ENCODE peak calls at places on chromosomes 6 and 20, in six cellular contexts. U, O, E, R, P and X are unnamed samples.

GRCh38 chr20:62742979-62743776 is 34.5 kb downstream of the NTSR1 start:
- DNase-seq in U (no peak), O (no peak), E (no peak), R (no peak), P (no peak), X (no peak)

GRCh38 chr20:1810926-1811620 is 84.1 kb upstream of the SIRPA start:
- DNase-seq in U (peak; percentile 53), O (no peak), E (no peak), R (no peak), P (peak; percentile 58), X (no peak)

GRCh38 chr20:20536240-20536933 is 168.5 kb downstream of the INSM1 start:
- DNase-seq in U (no peak), O (no peak), E (no peak), R (no peak), P (no peak), X (no peak)

GRCh38 chr20:10651227-10651990 is 22.4 kb downstream of the JAG1 start:
- DNase-seq in U (peak; percentile 73), O (no peak), E (no peak), R (no peak), P (no peak), X (no peak)

GRCh38 chr6:168370310-168370991 is 50.9 kb upstream of the DACT2 start:
- DNase-seq in U (no peak), O (peak; percentile 85), E (peak; percentile 86), R (no peak), P (peak; percentile 76), X (no peak)

GRCh38 chr20:14134004-14134403 is 138.7 kb downstream of the MACROD2 start:
- DNase-seq in U (no peak), O (no peak), E (no peak), R (no peak), P (no peak), X (no peak)

GRCh38 chr6:107060704-107061103 is 32.7 kb downstream of the MTRES1 start:
- DNase-seq in U (no peak), O (no peak), E (no peak), R (no peak), P (no peak), X (no peak)

GRCh38 chr6:76026101-76026500 is 46.4 kb downstream of the IMPG1 start:
- DNase-seq in U (peak; percentile 6), O (no peak), E (no peak), R (peak; percentile 1), P (no peak), X (no peak)

GRCh38 chr6:135517527-135517926 is 20.0 kb upstream of the AHI1 start:
- DNase-seq in U (no peak), O (no peak), E (no peak), R (no peak), P (no peak), X (no peak)

GRCh38 chr6:13863699-13864155 is 49.4 kb upstream of the MCUR1 start:
- DNase-seq in U (no peak), O (no peak), E (no peak), R (no peak), P (peak; percentile 16), X (no peak)

GRCh38 chr6:57224769-57225515 is 2.8 kb upstream of the RAB23 start:
- DNase-seq in U (peak; percentile 57), O (no peak), E (no peak), R (peak; percentile 65), P (no peak), X (no peak)

GRCh38 chr20:58702859-58703648 is 10.5 kb downstream of the NPEPL1 start:
- DNase-seq in U (no peak), O (no peak), E (no peak), R (no peak), P (peak; percentile 50), X (no peak)

GRCh38 chr6:18400831-18401446 is 13.8 kb downstream of the RNF144B start:
- DNase-seq in U (peak; percentile 74), O (no peak), E (no peak), R (no peak), P (no peak), X (peak; percentile 48)

GRCh38 chr20:58146081-58146734 is 82.2 kb downstream of the ANKRD60 start:
- DNase-seq in U (no peak), O (no peak), E (no peak), R (no peak), P (no peak), X (no peak)

GRCh38 chr6:151209071-151209831 is 30.5 kb upstream of the AKAP12 start:
- DNase-seq in U (peak; percentile 27), O (no peak), E (no peak), R (peak; percentile 15), P (no peak), X (no peak)

GRCh38 chr20:45581702-45582101 is 2.6 kb upstream of the WFDC8 start:
- DNase-seq in U (peak; percentile 27), O (no peak), E (no peak), R (no peak), P (no peak), X (no peak)

GRCh38 chr6:137926985-137927384 is 59.9 kb downstream of the TNFAIP3 start:
- DNase-seq in U (no peak), O (no peak), E (no peak), R (no peak), P (no peak), X (no peak)

GRCh38 chr6:35402136-35402855 is 49.8 kb upstream of the FANCE start:
- DNase-seq in U (no peak), O (no peak), E (peak; percentile 30), R (no peak), P (no peak), X (peak; percentile 51)

GRCh38 chr6:165920896-165921671 is 246.6 kb downstream of the TBXT start:
- DNase-seq in U (no peak), O (no peak), E (no peak), R (no peak), P (no peak), X (no peak)

GRCh38 chr6:18823782-18824386 is 436.7 kb downstream of the RNF144B start:
- DNase-seq in U (peak; percentile 0), O (peak; percentile 46), E (peak; percentile 30), R (peak; percentile 0), P (no peak), X (no peak)

GRCh38 chr6:35596448-35597442 is 84.0 kb upstream of the TULP1 start:
- DNase-seq in U (peak; percentile 95), O (no peak), E (no peak), R (peak; percentile 79), P (no peak), X (no peak)

GRCh38 chr20:53578492-53579222 is 15.0 kb downstream of the ZNF217 start:
- DNase-seq in U (peak; percentile 69), O (peak; percentile 72), E (peak; percentile 84), R (peak; percentile 71), P (peak; percentile 59), X (peak; percentile 69)

GRCh38 chr20:22160254-22160653 is 424.1 kb downstream of the FOXA2 start:
- DNase-seq in U (no peak), O (no peak), E (no peak), R (no peak), P (no peak), X (no peak)

GRCh38 chr6:110015206-110015605 is 37.1 kb downstream of the GPR6 start:
- DNase-seq in U (no peak), O (no peak), E (no peak), R (no peak), P (no peak), X (no peak)

GRCh38 chr20:22977047-22977785 is 57.9 kb upstream of the SSTR4 start:
- DNase-seq in U (no peak), O (no peak), E (no peak), R (no peak), P (peak; percentile 65), X (no peak)

GRCh38 chr6:38016824-38017223 is 197.3 kb downstream of the ZFAND3 start:
- DNase-seq in U (no peak), O (no peak), E (no peak), R (no peak), P (no peak), X (no peak)

GRCh38 chr6:38015341-38015740 is 195.8 kb downstream of the ZFAND3 start:
- DNase-seq in U (peak; percentile 49), O (no peak), E (no peak), R (no peak), P (no peak), X (no peak)

DNA sequence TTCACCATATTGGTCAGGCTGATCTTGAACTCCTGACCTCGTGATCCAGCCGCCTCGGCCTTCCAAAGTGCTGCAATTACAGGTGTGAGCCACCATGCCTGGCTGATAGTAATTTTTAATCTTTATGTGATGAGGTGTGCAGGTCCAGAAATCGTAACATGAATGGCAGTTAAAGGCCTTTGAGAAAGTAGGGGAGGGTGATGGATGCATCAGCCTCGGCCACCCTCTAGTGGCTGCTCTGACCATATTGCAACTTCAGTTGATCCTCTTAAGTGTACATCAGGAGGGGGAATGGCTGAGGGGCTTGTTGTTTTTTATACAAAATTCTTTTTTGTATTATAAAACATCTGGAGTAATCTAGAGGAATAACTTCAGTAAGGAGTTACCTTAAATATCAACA is 193.0 kb downstream of the ZFAND3 start:
- DNase-seq in U (peak; percentile 30), O (peak; percentile 9), E (no peak), R (peak; percentile 24), P (no peak), X (peak; percentile 47)
- TF ChIP-seq CTCF in U (peak; percentile 56), O (peak; percentile 71), E (peak; percentile 25), R (peak; percentile 75), P (peak; percentile 69), X (peak; percentile 85)

GRCh38 chr6:30260036-30260504 is 46.9 kb upstream of the TRIM26 start:
- DNase-seq in U (no peak), O (no peak), E (no peak), R (no peak), P (no peak), X (peak; percentile 31)
- TF ChIP-seq CTCF in U (no peak), O (peak; percentile 6), E (no peak), R (no peak), P (no peak), X (no peak)

GRCh38 chr6:160690458-160690857 is 11.6 kb upstream of the PLG start:
- DNase-seq in U (no peak), O (no peak), E (no peak), R (no peak), P (no peak), X (no peak)

GRCh38 chr6:160697826-160698225 is 4.2 kb upstream of the PLG start:
- DNase-seq in U (no peak), O (no peak), E (no peak), R (no peak), P (no peak), X (no peak)

GRCh38 chr6:160691617-160692016 is 10.4 kb upstream of the PLG start:
- DNase-seq in U (no peak), O (no peak), E (no peak), R (no peak), P (no peak), X (no peak)

DNA sequence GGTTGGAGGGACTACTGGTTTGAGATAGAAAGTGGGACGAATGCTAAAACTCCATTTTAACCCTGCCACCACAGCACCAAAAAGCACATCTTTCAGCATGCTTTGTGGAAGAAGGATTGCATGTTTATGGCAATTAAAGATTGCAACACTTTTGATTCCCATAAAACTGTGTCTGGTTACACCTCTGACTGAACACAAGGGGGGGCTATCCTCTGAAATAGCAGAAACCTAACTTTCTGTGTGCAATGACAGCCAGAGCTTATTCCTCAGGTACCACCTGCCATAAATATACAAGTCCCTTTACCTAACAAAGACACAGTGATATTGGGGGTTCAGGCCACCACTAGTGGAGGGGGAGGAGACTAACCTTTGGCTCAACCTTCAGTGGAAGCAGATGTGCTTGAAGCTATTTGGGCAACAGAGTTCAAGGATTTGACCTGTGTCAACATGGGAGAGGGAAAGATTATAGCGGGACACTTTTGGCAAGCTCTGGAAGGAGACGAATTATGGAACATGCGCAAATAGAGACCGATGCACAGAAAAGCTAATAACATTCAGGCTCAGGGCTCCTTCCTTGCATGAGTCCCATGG is 9.6 kb upstream of the PLG start:
- DNase-seq in U (no peak), O (no peak), E (no peak), R (no peak), P (no peak), X (no peak)
- TF ChIP-seq CTCF in U (no peak), O (peak; percentile 33), E (no peak), R (no peak), P (no peak), X (peak; percentile 26)

GRCh38 chr6:44157152-44157521 is 1.5 kb upstream of the CAPN11 start:
- DNase-seq in U (no peak), O (no peak), E (no peak), R (no peak), P (no peak), X (no peak)
- TF ChIP-seq CTCF in U (no peak), O (no peak), E (no peak), R (no peak), P (no peak), X (no peak)